ENCODE peak calls at places on chromosomes 11 and 22, in ten cellular contexts. H is cardiac muscle cell; C is HAP-1; P is colonic mucosa; Z is naive thymus-derived CD4-positive, alpha-beta T cell; N is stomach; I is HCT116; K is left ventricle myocardium inferior; L is pancreas; Q is vagina. D is an unnamed sample. For H3K4me1 and H3K27me3, the result is how much of the 10 kb centered on the place peaks cover.

GRCh38 chr11:69010964-69011623 is 2.0 kb downstream of the MRGPRF start:
- DNase-seq in H (peak), C (peak), P (peak), Z (no peak), N (peak), I (peak), K (peak), L (peak), Q (no peak), D (peak)

GRCh38 chr11:46906596-46906995 is 11.8 kb downstream of the LRP4 start:
- DNase-seq in H (peak), C (no peak), P (no peak), Z (no peak), N (peak), I (no peak), K (no peak), L (no peak), Q (no peak), D (peak)

GRCh38 chr11:86091566-86091965 is 22.7 kb upstream of the PICALM start:
- DNase-seq in H (no peak), C (no peak), P (no peak), Z (no peak), N (no peak), I (no peak), K (no peak), L (no peak), Q (no peak), D (no peak)

GRCh38 chr11:15493066-15493465 is 378.3 kb downstream of the INSC start:
- DNase-seq in H (no peak), C (no peak), P (no peak), Z (no peak), N (no peak), I (peak), K (no peak), L (no peak), Q (no peak), D (no peak)

GRCh38 chr11:121829159-121829643 is 286.8 kb downstream of the BLID start:
- DNase-seq in H (no peak), C (no peak), P (no peak), Z (no peak), N (no peak), I (peak), K (no peak), L (no peak), Q (no peak), D (no peak)

GRCh38 chr11:129732926-129733325 is 82.7 kb upstream of the TMEM45B start:
- DNase-seq in H (no peak), C (no peak), P (no peak), Z (no peak), N (no peak), I (no peak), K (no peak), L (no peak), Q (no peak), D (no peak)

GRCh38 chr11:112587664-112588063 is 327.0 kb upstream of the PLET1 start:
- DNase-seq in H (no peak), C (no peak), P (no peak), Z (no peak), N (no peak), I (no peak), K (no peak), L (no peak), Q (no peak), D (no peak)

GRCh38 chr22:42758929-42759629 is 38.4 kb upstream of the A4GALT start:
- DNase-seq in H (no peak), C (no peak), P (no peak), Z (no peak), N (no peak), I (no peak), K (no peak), L (no peak), Q (no peak), D (no peak)

GRCh38 chr11:107217444-107217843 is 199.2 kb upstream of the GUCY1A2 start:
- DNase-seq in H (no peak), C (no peak), P (no peak), Z (no peak), N (no peak), I (no peak), K (no peak), L (no peak), Q (no peak), D (no peak)

GRCh38 chr11:107218123-107219084 is 200.1 kb upstream of the GUCY1A2 start:
- DNase-seq in H (peak), C (no peak), P (no peak), Z (no peak), N (no peak), I (no peak), K (no peak), L (no peak), Q (no peak), D (no peak)

DNA sequence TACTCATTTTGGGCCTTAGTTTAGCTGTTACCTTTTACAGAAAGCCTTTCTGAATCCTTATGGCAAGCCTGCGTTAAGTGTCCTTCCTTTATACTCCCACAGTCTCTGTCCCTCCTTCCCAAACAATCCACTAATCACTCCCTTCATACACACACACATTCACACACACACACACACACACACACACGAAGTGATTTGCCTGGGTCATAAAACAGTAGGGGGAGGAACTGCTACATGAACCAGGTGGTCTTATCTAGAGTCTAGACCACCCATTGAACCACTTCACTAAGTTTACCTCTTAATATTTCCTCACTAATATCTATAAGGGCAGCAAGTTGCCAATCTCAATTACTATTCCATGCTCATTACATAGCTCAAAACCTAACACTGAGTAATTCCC is 196.7 kb upstream of the GUCY1A2 start:
- DNase-seq in H (no peak), C (no peak), P (no peak), Z (no peak), N (no peak), I (no peak), K (no peak), L (no peak), Q (no peak), D (no peak)
- H3K4me1 ChIP-seq in H (under half), C (under half), P (under half), Z (under half), N (under half), I (under half), K (under half), L (under half), Q (under half), D (under half)

GRCh38 chr22:45972868-45973212 is 4.1 kb downstream of the WNT7B start:
- DNase-seq in H (no peak), C (no peak), P (no peak), Z (no peak), N (no peak), I (no peak), K (no peak), L (no peak), Q (no peak), D (no peak)

GRCh38 chr22:45969801-45970464 is 7.0 kb downstream of the WNT7B start:
- DNase-seq in H (no peak), C (no peak), P (no peak), Z (no peak), N (no peak), I (no peak), K (no peak), L (no peak), Q (no peak), D (no peak)

GRCh38 chr22:45972091-45972867 is 4.7 kb downstream of the WNT7B start:
- DNase-seq in H (peak), C (no peak), P (no peak), Z (no peak), N (no peak), I (no peak), K (no peak), L (no peak), Q (no peak), D (no peak)

GRCh38 chr22:45970709-45971388 is 6.1 kb downstream of the WNT7B start:
- DNase-seq in H (no peak), C (no peak), P (no peak), Z (no peak), N (no peak), I (no peak), K (no peak), L (no peak), Q (no peak), D (no peak)

GRCh38 chr22:45971389-45972028 is 5.5 kb downstream of the WNT7B start:
- DNase-seq in H (no peak), C (no peak), P (no peak), Z (no peak), N (no peak), I (no peak), K (no peak), L (no peak), Q (no peak), D (no peak)
- H3K27me3 ChIP-seq in H (half or more), C (half or more), P (half or more), Z (under half), N (half or more), I (under half), K (half or more), L (under half), Q (under half), D (under half)

GRCh38 chr11:65386307-65387081 is at the start of gene FRMD8:
- DNase-seq in H (peak), C (peak), P (peak), Z (peak), N (peak), I (peak), K (peak), L (peak), Q (no peak), D (peak)
- H3K4me1 ChIP-seq in H (under half), C (under half), P (under half), Z (half or more), N (half or more), I (half or more), K (half or more), L (under half), Q (half or more), D (half or more)

GRCh38 chr11:75188671-75189070 is 37.8 kb downstream of the SLCO2B1 start:
- DNase-seq in H (no peak), C (no peak), P (no peak), Z (no peak), N (no peak), I (no peak), K (no peak), L (no peak), Q (no peak), D (no peak)

GRCh38 chr11:75186999-75187398 is 36.1 kb downstream of the SLCO2B1 start:
- DNase-seq in H (no peak), C (no peak), P (no peak), Z (no peak), N (no peak), I (no peak), K (no peak), L (no peak), Q (no peak), D (no peak)

GRCh38 chr11:75184757-75185156 is 33.9 kb downstream of the SLCO2B1 start:
- DNase-seq in H (no peak), C (no peak), P (no peak), Z (no peak), N (no peak), I (no peak), K (no peak), L (no peak), Q (no peak), D (no peak)

GRCh38 chr11:75184051-75184450 is 33.1 kb downstream of the SLCO2B1 start:
- DNase-seq in H (no peak), C (no peak), P (no peak), Z (no peak), N (no peak), I (no peak), K (no peak), L (no peak), Q (no peak), D (no peak)

GRCh38 chr11:75185866-75186265 is 35.0 kb downstream of the SLCO2B1 start:
- DNase-seq in H (no peak), C (no peak), P (no peak), Z (no peak), N (no peak), I (no peak), K (no peak), L (no peak), Q (no peak), D (no peak)
- H3K27me3 ChIP-seq in H (under half), C (under half), P (under half), Z (under half), N (under half), I (under half), K (under half), L (under half), Q (under half), D (under half)

GRCh38 chr11:68010058-68011041 is at the start of gene ALDH3B1:
- DNase-seq in H (peak), C (peak), P (peak), Z (no peak), N (peak), I (peak), K (peak), L (peak), Q (no peak), D (peak)
- H3K4me1 ChIP-seq in H (under half), C (under half), P (under half), Z (under half), N (half or more), I (half or more), K (under half), L (under half), Q (half or more), D (under half)

DNA sequence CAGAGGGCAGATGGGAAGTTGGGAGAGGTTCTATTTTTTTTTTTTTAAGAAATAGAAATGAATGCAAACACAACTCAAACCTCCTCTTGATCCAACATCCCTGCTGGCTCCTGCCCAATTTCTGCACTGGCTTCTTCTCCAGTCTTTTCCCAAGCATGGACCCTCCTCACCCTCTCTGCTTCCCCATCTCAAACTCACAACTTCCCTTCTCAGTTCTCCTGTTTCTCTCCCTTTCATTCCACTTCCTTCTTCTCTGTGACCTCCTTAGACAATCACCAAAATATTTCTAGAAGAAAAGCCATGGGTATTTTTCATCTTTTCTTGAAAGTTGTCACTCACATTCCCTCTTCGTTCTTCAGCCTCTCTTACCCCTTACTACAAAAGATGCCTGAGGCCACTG is 85.2 kb upstream of the VPREB1 start:
- DNase-seq in H (no peak), C (no peak), P (no peak), Z (no peak), N (no peak), I (no peak), K (no peak), L (no peak), Q (no peak), D (no peak)
- H3K27me3 ChIP-seq in H (half or more), C (under half), P (under half), Z (under half), N (under half), I (under half), K (half or more), L (under half), Q (under half), D (under half)

GRCh38 chr11:75031224-75031753 is 42.6 kb downstream of the NEU3 start:
- DNase-seq in H (no peak), C (no peak), P (no peak), Z (no peak), N (no peak), I (no peak), K (no peak), L (no peak), Q (peak), D (peak)

GRCh38 chr11:75032550-75032935 is 43.8 kb downstream of the NEU3 start:
- DNase-seq in H (no peak), C (no peak), P (no peak), Z (no peak), N (no peak), I (no peak), K (no peak), L (no peak), Q (peak), D (no peak)

GRCh38 chr11:75035911-75036536 is 47.3 kb downstream of the NEU3 start:
- DNase-seq in H (no peak), C (no peak), P (no peak), Z (no peak), N (no peak), I (peak), K (no peak), L (no peak), Q (peak), D (no peak)

GRCh38 chr11:75031771-75032549 is 43.2 kb downstream of the NEU3 start:
- DNase-seq in H (peak), C (peak), P (peak), Z (peak), N (peak), I (peak), K (peak), L (peak), Q (peak), D (peak)

DNA sequence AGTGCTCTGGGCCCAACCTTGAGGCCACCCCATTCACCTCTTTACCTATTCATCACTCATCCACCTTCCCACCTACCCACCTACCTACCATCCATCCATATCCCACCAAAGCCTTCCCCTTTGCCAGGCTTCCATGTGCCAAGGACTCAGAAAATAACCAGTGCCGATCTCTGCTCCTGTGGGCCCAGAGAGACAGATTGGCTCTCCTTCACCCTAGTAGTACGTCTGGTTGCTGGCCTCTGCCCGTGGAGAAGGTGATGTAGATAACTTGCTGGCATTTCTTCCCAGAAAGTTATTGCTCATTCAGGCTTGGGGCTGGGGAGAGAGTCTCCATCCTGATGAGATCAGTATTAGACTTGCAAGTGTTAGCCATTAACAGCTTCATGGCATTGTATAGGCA is 45.2 kb downstream of the NEU3 start:
- DNase-seq in H (no peak), C (no peak), P (no peak), Z (no peak), N (no peak), I (no peak), K (no peak), L (no peak), Q (peak), D (no peak)
- H3K4me1 ChIP-seq in H (under half), C (under half), P (under half), Z (under half), N (under half), I (under half), K (under half), L (under half), Q (under half), D (under half)

GRCh38 chr22:45969414-45969799 is 7.6 kb downstream of the WNT7B start:
- DNase-seq in H (peak), C (no peak), P (no peak), Z (no peak), N (no peak), I (no peak), K (no peak), L (no peak), Q (no peak), D (no peak)
- H3K27me3 ChIP-seq in H (half or more), C (under half), P (under half), Z (under half), N (half or more), I (under half), K (half or more), L (under half), Q (under half), D (under half)

DNA sequence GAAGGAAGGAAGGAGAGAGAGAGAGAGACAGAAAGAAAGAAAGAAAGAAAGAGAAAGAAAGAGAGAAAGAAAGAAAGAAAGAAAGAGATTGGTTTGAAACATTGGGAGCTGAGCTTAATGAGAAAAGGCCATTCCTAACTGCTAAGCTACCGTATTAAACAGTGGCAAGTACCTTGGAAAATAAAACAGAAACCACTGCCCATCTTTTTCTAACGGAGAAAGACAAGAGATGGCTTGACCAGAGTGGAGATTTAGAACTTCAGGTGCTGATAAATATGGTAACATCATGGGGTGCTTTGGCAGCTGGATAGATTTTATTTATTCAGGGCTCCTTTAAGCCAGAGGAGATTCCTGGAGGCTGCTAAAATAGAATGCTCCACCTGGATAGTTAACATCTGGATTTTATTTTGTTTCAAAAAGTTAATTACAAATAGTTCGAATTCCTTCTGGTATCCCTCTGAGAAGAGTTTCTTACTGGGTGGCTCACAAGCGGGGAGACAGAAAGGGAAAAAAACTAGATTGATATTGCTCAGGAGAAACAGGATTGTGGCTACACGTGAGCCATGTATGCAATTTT is 12.9 kb downstream of the TIMP3 start:
- DNase-seq in H (no peak), C (no peak), P (no peak), Z (no peak), N (no peak), I (no peak), K (no peak), L (no peak), Q (no peak), D (no peak)
- H3K4me1 ChIP-seq in H (under half), C (under half), P (under half), Z (under half), N (under half), I (under half), K (half or more), L (under half), Q (half or more), D (under half)